ENCODE peak calls at places on chromosome 1, in eight cellular contexts. One of them, this sample, is unnamed.

GRCh38 chr1:59043796-59044195 is 253.1 kb upstream of the FGGY start:
- DNase-seq in BE2C: no peak
- DNase-seq in prostate gland: peak
- DNase-seq in ovary: peak
- DNase-seq in fibroblast of pulmonary artery: peak
- DNase-seq in GM13976: no peak
- DNase-seq in omental fat pad: peak
- DNase-seq in uterus: peak
- DNase-seq in this sample: no peak

GRCh38 chr1:165468850-165469249 is 23.9 kb upstream of the RXRG start:
- DNase-seq in omental fat pad: no peak
- DNase-seq in prostate gland: no peak
- DNase-seq in uterus: no peak
- DNase-seq in ovary: no peak
- DNase-seq in GM13976: no peak
- DNase-seq in fibroblast of pulmonary artery: no peak
- DNase-seq in BE2C: no peak
- DNase-seq in this sample: no peak

GRCh38 chr1:19819701-19820100 is 4.6 kb upstream of the RNF186 start:
- DNase-seq in omental fat pad: no peak
- DNase-seq in fibroblast of pulmonary artery: no peak
- DNase-seq in BE2C: no peak
- DNase-seq in GM13976: no peak
- DNase-seq in prostate gland: no peak
- DNase-seq in ovary: no peak
- DNase-seq in uterus: no peak
- DNase-seq in this sample: no peak

GRCh38 chr1:153545067-153546055 is at the start of gene S100A4:
- DNase-seq in BE2C: peak
- DNase-seq in fibroblast of pulmonary artery: peak
- DNase-seq in prostate gland: peak
- DNase-seq in ovary: peak
- DNase-seq in GM13976: peak
- DNase-seq in omental fat pad: peak
- DNase-seq in uterus: peak
- DNase-seq in this sample: peak

GRCh38 chr1:167439301-167439988 is 78.9 kb downstream of the CD247 start:
- DNase-seq in uterus: peak
- DNase-seq in omental fat pad: no peak
- DNase-seq in BE2C: peak
- DNase-seq in fibroblast of pulmonary artery: peak
- DNase-seq in prostate gland: no peak
- DNase-seq in GM13976: peak
- DNase-seq in ovary: no peak
- DNase-seq in this sample: peak

GRCh38 chr1:200877839-200878551 is 5.2 kb downstream of the GPR25 start:
- DNase-seq in GM13976: no peak
- DNase-seq in ovary: no peak
- DNase-seq in prostate gland: peak
- DNase-seq in BE2C: no peak
- DNase-seq in omental fat pad: no peak
- DNase-seq in uterus: no peak
- DNase-seq in fibroblast of pulmonary artery: no peak
- DNase-seq in this sample: peak

GRCh38 chr1:214318356-214318755 is 37.4 kb downstream of the SMYD2 start:
- DNase-seq in BE2C: no peak
- DNase-seq in prostate gland: no peak
- DNase-seq in fibroblast of pulmonary artery: peak
- DNase-seq in GM13976: no peak
- DNase-seq in ovary: no peak
- DNase-seq in uterus: peak
- DNase-seq in omental fat pad: no peak
- DNase-seq in this sample: no peak

GRCh38 chr1:234990874-234991801 is 137.5 kb downstream of the TOMM20 start:
- DNase-seq in prostate gland: no peak
- DNase-seq in omental fat pad: no peak
- DNase-seq in ovary: no peak
- DNase-seq in uterus: no peak
- DNase-seq in GM13976: no peak
- DNase-seq in BE2C: no peak
- DNase-seq in fibroblast of pulmonary artery: no peak
- DNase-seq in this sample: no peak

GRCh38 chr1:39570477-39571177 is 6.0 kb downstream of the PABPC4 start:
- DNase-seq in BE2C: no peak
- DNase-seq in omental fat pad: no peak
- DNase-seq in prostate gland: no peak
- DNase-seq in fibroblast of pulmonary artery: no peak
- DNase-seq in GM13976: no peak
- DNase-seq in uterus: no peak
- DNase-seq in ovary: no peak
- DNase-seq in this sample: no peak

GRCh38 chr1:207393610-207394009 is 60.5 kb upstream of the CR2 start:
- DNase-seq in fibroblast of pulmonary artery: peak
- DNase-seq in omental fat pad: no peak
- DNase-seq in GM13976: no peak
- DNase-seq in BE2C: no peak
- DNase-seq in ovary: no peak
- DNase-seq in prostate gland: peak
- DNase-seq in uterus: no peak
- DNase-seq in this sample: no peak

GRCh38 chr1:5821496-5822176 is 170.6 kb downstream of the NPHP4 start:
- DNase-seq in uterus: no peak
- DNase-seq in ovary: no peak
- DNase-seq in omental fat pad: no peak
- DNase-seq in BE2C: no peak
- DNase-seq in GM13976: no peak
- DNase-seq in prostate gland: no peak
- DNase-seq in fibroblast of pulmonary artery: no peak
- DNase-seq in this sample: no peak

GRCh38 chr1:29197590-29197924 is 15.9 kb upstream of the SRSF4 start:
- DNase-seq in uterus: no peak
- DNase-seq in fibroblast of pulmonary artery: peak
- DNase-seq in prostate gland: peak
- DNase-seq in omental fat pad: no peak
- DNase-seq in ovary: no peak
- DNase-seq in GM13976: peak
- DNase-seq in BE2C: peak
- DNase-seq in this sample: peak

GRCh38 chr1:48109390-48110009 is 112.3 kb upstream of the TRABD2B start:
- DNase-seq in BE2C: peak
- DNase-seq in omental fat pad: no peak
- DNase-seq in fibroblast of pulmonary artery: peak
- DNase-seq in prostate gland: peak
- DNase-seq in GM13976: no peak
- DNase-seq in ovary: no peak
- DNase-seq in uterus: no peak
- DNase-seq in this sample: no peak

DNA sequence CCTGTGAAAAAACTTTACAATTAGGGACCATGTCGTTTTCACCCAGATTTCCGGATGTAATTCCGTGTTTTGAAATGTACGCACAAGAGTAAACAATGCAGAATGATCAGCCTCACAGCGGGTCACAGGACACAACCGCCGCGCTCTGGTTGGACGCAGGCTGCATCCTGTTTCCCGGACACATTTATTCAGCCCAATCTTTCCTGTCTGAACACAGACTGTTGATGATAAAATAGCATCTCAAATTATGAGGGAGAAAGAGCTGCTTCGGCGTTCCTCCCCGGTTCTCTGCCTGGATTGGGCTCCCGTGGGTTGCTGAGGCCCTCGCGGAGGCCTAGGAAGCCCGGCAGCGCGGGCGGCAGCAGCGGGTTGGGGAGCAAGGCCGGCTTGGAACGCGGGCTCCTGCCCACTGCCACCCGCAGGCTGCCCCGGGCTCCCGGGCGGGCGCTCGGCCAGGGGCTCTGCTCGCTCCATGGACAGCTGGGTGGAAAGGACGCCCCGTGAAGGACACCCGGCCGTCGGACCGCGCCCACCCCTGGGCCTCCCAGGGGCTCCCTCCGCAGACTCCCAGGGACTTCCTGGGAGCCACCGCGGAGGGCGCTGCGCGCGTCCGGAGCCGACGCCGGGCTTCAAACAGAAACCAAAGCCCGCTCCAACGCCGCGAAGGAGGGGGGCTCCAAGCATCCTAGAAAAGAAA is 122.4 kb downstream of the ESRRG start:
- DNase-seq in fibroblast of pulmonary artery: peak
- DNase-seq in ovary: peak
- DNase-seq in omental fat pad: peak
- DNase-seq in prostate gland: peak
- DNase-seq in BE2C: peak
- DNase-seq in uterus: peak
- DNase-seq in GM13976: peak
- DNase-seq in this sample: peak
- TF ChIP-seq CTCF in fibroblast of pulmonary artery: peak
- TF ChIP-seq CTCF in ovary: no peak
- TF ChIP-seq CTCF in omental fat pad: no peak
- TF ChIP-seq CTCF in prostate gland: peak
- TF ChIP-seq CTCF in BE2C: peak
- TF ChIP-seq CTCF in uterus: no peak
- TF ChIP-seq CTCF in GM13976: peak
- TF ChIP-seq CTCF in this sample: peak

GRCh38 chr1:52552505-52553371 is at the start of gene TUT4:
- DNase-seq in ovary: peak
- DNase-seq in BE2C: peak
- DNase-seq in fibroblast of pulmonary artery: peak
- DNase-seq in uterus: peak
- DNase-seq in GM13976: peak
- DNase-seq in omental fat pad: peak
- DNase-seq in prostate gland: peak
- DNase-seq in this sample: peak
- TF ChIP-seq CTCF in ovary: peak
- TF ChIP-seq CTCF in BE2C: no peak
- TF ChIP-seq CTCF in fibroblast of pulmonary artery: no peak
- TF ChIP-seq CTCF in uterus: no peak
- TF ChIP-seq CTCF in GM13976: no peak
- TF ChIP-seq CTCF in omental fat pad: no peak
- TF ChIP-seq CTCF in prostate gland: no peak
- TF ChIP-seq CTCF in this sample: no peak

DNA sequence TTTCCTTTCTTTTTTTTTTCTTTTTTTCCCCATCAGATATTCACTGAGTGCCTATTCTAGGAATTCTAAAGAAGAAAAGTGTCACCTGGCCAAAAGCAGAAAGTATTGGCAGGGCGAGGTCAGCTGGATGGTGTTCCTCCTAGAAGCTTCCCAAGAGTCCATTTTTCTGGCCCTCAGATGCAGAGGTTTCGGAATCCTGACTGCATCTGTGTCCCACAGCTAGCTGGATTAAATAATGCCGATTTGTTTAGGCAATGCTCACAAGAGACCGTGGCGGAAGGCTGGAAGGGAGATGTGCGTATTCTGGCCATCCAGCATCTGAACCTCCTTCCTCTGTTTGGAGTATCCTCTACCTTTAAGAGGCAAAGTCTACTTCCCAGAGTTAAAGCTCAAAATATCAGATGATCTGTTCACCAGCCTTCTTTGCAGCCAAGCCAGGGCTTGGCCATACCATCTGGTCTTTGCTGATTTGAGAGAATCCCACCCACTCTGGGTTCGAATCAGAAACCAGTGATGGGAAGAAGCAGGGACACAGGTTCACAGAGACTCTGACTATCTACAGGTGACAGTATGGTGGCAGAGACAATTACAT is 5.4 kb upstream of the TENT5C start:
- DNase-seq in BE2C: no peak
- DNase-seq in uterus: peak
- DNase-seq in fibroblast of pulmonary artery: no peak
- DNase-seq in GM13976: no peak
- DNase-seq in omental fat pad: no peak
- DNase-seq in ovary: no peak
- DNase-seq in prostate gland: no peak
- DNase-seq in this sample: no peak
- TF ChIP-seq CTCF in BE2C: no peak
- TF ChIP-seq CTCF in uterus: no peak
- TF ChIP-seq CTCF in fibroblast of pulmonary artery: no peak
- TF ChIP-seq CTCF in GM13976: no peak
- TF ChIP-seq CTCF in omental fat pad: no peak
- TF ChIP-seq CTCF in ovary: no peak
- TF ChIP-seq CTCF in prostate gland: no peak
- TF ChIP-seq CTCF in this sample: no peak

GRCh38 chr1:45510972-45511527 is 10.6 kb downstream of the PRDX1 start:
- DNase-seq in omental fat pad: no peak
- DNase-seq in ovary: no peak
- DNase-seq in prostate gland: no peak
- DNase-seq in GM13976: no peak
- DNase-seq in fibroblast of pulmonary artery: no peak
- DNase-seq in BE2C: no peak
- DNase-seq in uterus: no peak
- DNase-seq in this sample: no peak

GRCh38 chr1:45507893-45508292 is 7.8 kb downstream of the MMACHC start:
- DNase-seq in fibroblast of pulmonary artery: no peak
- DNase-seq in BE2C: no peak
- DNase-seq in prostate gland: no peak
- DNase-seq in uterus: no peak
- DNase-seq in GM13976: no peak
- DNase-seq in omental fat pad: no peak
- DNase-seq in ovary: no peak
- DNase-seq in this sample: no peak

GRCh38 chr1:45507195-45507594 is 7.1 kb downstream of the MMACHC start:
- DNase-seq in prostate gland: no peak
- DNase-seq in GM13976: no peak
- DNase-seq in omental fat pad: no peak
- DNase-seq in uterus: no peak
- DNase-seq in ovary: no peak
- DNase-seq in fibroblast of pulmonary artery: no peak
- DNase-seq in BE2C: no peak
- DNase-seq in this sample: no peak

GRCh38 chr1:45510036-45510971 is 10.2 kb downstream of the MMACHC start:
- DNase-seq in fibroblast of pulmonary artery: no peak
- DNase-seq in BE2C: no peak
- DNase-seq in omental fat pad: no peak
- DNase-seq in GM13976: no peak
- DNase-seq in ovary: no peak
- DNase-seq in uterus: no peak
- DNase-seq in prostate gland: no peak
- DNase-seq in this sample: no peak

DNA sequence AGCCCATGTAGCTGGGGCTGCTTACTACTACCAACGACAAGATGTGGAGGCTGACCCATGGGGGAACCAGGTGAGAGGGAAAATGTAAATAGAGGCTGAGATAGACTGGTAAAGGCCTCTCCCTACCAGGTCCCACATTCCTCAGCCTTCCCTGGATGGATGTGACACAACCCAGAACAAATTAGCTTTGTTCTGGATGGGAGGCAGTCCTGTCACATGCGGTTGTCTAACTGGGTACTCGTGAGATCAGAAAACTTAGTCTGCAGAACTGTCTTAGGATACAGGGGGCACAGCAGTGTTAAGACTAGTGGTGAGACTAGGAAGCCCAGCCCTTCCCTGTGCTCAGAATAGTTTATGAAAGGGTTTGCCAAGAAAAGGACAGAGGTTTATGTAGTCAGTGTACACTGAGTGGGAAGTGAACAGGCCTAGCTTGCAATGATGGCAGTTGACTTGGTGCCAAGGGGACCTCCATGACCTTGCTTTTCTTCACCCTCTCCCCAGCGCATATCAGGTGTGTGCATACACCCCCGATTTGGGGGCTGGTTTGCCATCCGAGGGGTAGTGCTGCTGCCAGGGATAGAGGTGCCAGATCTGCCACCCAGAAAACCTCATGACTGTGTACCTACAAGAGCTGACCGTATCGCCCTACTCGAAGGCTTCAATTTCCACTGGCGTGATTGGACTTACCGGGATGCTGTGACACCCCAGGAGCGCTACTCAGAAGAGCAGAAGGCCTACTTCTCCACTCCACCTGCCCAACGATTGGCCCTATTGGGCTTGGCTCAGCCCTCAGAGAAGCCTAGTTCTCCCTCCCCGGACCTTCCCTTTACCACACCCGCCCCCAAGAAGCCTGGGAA is 8.4 kb downstream of the MMACHC start:
- DNase-seq in omental fat pad: no peak
- DNase-seq in fibroblast of pulmonary artery: peak
- DNase-seq in GM13976: no peak
- DNase-seq in BE2C: no peak
- DNase-seq in uterus: no peak
- DNase-seq in ovary: no peak
- DNase-seq in prostate gland: no peak
- DNase-seq in this sample: no peak
- TF ChIP-seq CTCF in omental fat pad: no peak
- TF ChIP-seq CTCF in fibroblast of pulmonary artery: peak
- TF ChIP-seq CTCF in GM13976: no peak
- TF ChIP-seq CTCF in BE2C: no peak
- TF ChIP-seq CTCF in uterus: no peak
- TF ChIP-seq CTCF in ovary: no peak
- TF ChIP-seq CTCF in prostate gland: peak
- TF ChIP-seq CTCF in this sample: no peak

This sample was measured in WERI-Rb-1.